ENCODE peak calls at places on chromosomes 13 and 19, in eight cellular contexts. One of them, this sample, is unnamed.

GRCh38 chr19:29696045-29696682 is 18.9 kb downstream of the C19orf12 start:
- DNase-seq in PC-3: no peak
- DNase-seq in head of caudate nucleus: no peak
- DNase-seq in pancreas: no peak
- DNase-seq in SW 1271: no peak
- DNase-seq in activated naive CD4-positive, alpha-beta T cell: no peak
- DNase-seq in AG09319: no peak
- DNase-seq in LoVo: no peak
- DNase-seq in this sample: no peak

GRCh38 chr13:62633448-62633847 is 1217.8 kb upstream of the PCDH20 start:
- DNase-seq in AG09319: no peak
- DNase-seq in PC-3: no peak
- DNase-seq in pancreas: no peak
- DNase-seq in activated naive CD4-positive, alpha-beta T cell: no peak
- DNase-seq in head of caudate nucleus: no peak
- DNase-seq in SW 1271: no peak
- DNase-seq in LoVo: no peak
- DNase-seq in this sample: no peak

GRCh38 chr19:34687348-34687747 is 9.9 kb downstream of the ZNF302 start:
- DNase-seq in activated naive CD4-positive, alpha-beta T cell: no peak
- DNase-seq in head of caudate nucleus: no peak
- DNase-seq in LoVo: no peak
- DNase-seq in pancreas: no peak
- DNase-seq in PC-3: no peak
- DNase-seq in SW 1271: no peak
- DNase-seq in AG09319: no peak
- DNase-seq in this sample: no peak

GRCh38 chr19:46513461-46514236 is 18.0 kb upstream of the PNMA8B start:
- DNase-seq in head of caudate nucleus: peak
- DNase-seq in AG09319: peak
- DNase-seq in activated naive CD4-positive, alpha-beta T cell: peak
- DNase-seq in PC-3: peak
- DNase-seq in pancreas: peak
- DNase-seq in SW 1271: no peak
- DNase-seq in LoVo: peak
- DNase-seq in this sample: peak

GRCh38 chr19:46962030-46962570 is 57.5 kb upstream of the NPAS1 start:
- DNase-seq in AG09319: no peak
- DNase-seq in LoVo: no peak
- DNase-seq in PC-3: no peak
- DNase-seq in activated naive CD4-positive, alpha-beta T cell: no peak
- DNase-seq in SW 1271: no peak
- DNase-seq in pancreas: no peak
- DNase-seq in head of caudate nucleus: no peak
- DNase-seq in this sample: no peak

GRCh38 chr19:54893406-54893805 is 12.5 kb upstream of the NCR1 start:
- DNase-seq in head of caudate nucleus: no peak
- DNase-seq in SW 1271: no peak
- DNase-seq in activated naive CD4-positive, alpha-beta T cell: no peak
- DNase-seq in AG09319: no peak
- DNase-seq in pancreas: no peak
- DNase-seq in PC-3: no peak
- DNase-seq in LoVo: peak
- DNase-seq in this sample: peak

GRCh38 chr13:61664821-61665705 is 249.4 kb upstream of the PCDH20 start:
- DNase-seq in LoVo: peak
- DNase-seq in activated naive CD4-positive, alpha-beta T cell: no peak
- DNase-seq in pancreas: no peak
- DNase-seq in head of caudate nucleus: no peak
- DNase-seq in PC-3: peak
- DNase-seq in AG09319: no peak
- DNase-seq in SW 1271: no peak
- DNase-seq in this sample: peak

GRCh38 chr13:80454245-80454644 is 113.3 kb upstream of the SPRY2 start:
- DNase-seq in LoVo: no peak
- DNase-seq in AG09319: no peak
- DNase-seq in head of caudate nucleus: no peak
- DNase-seq in pancreas: no peak
- DNase-seq in SW 1271: no peak
- DNase-seq in activated naive CD4-positive, alpha-beta T cell: no peak
- DNase-seq in PC-3: no peak
- DNase-seq in this sample: no peak

GRCh38 chr13:21176982-21177284 is 475 bp downstream of the MRPL57 start:
- DNase-seq in activated naive CD4-positive, alpha-beta T cell: no peak
- DNase-seq in AG09319: no peak
- DNase-seq in pancreas: no peak
- DNase-seq in PC-3: no peak
- DNase-seq in SW 1271: no peak
- DNase-seq in LoVo: no peak
- DNase-seq in head of caudate nucleus: no peak
- DNase-seq in this sample: no peak

GRCh38 chr19:19146000-19146608 is 7.8 kb upstream of the TMEM161A start:
- DNase-seq in SW 1271: peak
- DNase-seq in AG09319: peak
- DNase-seq in pancreas: peak
- DNase-seq in LoVo: peak
- DNase-seq in activated naive CD4-positive, alpha-beta T cell: peak
- DNase-seq in head of caudate nucleus: peak
- DNase-seq in PC-3: peak
- DNase-seq in this sample: peak

GRCh38 chr19:17752865-17753639 is 1.8 kb downstream of the FCHO1 start:
- DNase-seq in pancreas: no peak
- DNase-seq in AG09319: no peak
- DNase-seq in SW 1271: no peak
- DNase-seq in LoVo: no peak
- DNase-seq in head of caudate nucleus: no peak
- DNase-seq in PC-3: no peak
- DNase-seq in activated naive CD4-positive, alpha-beta T cell: no peak
- DNase-seq in this sample: no peak

GRCh38 chr13:83831796-83832195 is 50.5 kb downstream of the SLITRK1 start:
- DNase-seq in PC-3: peak
- DNase-seq in pancreas: no peak
- DNase-seq in LoVo: no peak
- DNase-seq in head of caudate nucleus: no peak
- DNase-seq in activated naive CD4-positive, alpha-beta T cell: no peak
- DNase-seq in AG09319: no peak
- DNase-seq in SW 1271: no peak
- DNase-seq in this sample: no peak

GRCh38 chr13:110356362-110356761 is 49.3 kb downstream of the COL4A2 start:
- DNase-seq in activated naive CD4-positive, alpha-beta T cell: no peak
- DNase-seq in pancreas: no peak
- DNase-seq in PC-3: no peak
- DNase-seq in head of caudate nucleus: no peak
- DNase-seq in AG09319: no peak
- DNase-seq in SW 1271: no peak
- DNase-seq in LoVo: no peak
- DNase-seq in this sample: no peak

GRCh38 chr13:51803018-51803417 is 945 bp downstream of the DHRS12 start:
- DNase-seq in LoVo: no peak
- DNase-seq in SW 1271: no peak
- DNase-seq in head of caudate nucleus: no peak
- DNase-seq in PC-3: no peak
- DNase-seq in AG09319: no peak
- DNase-seq in activated naive CD4-positive, alpha-beta T cell: no peak
- DNase-seq in pancreas: no peak
- DNase-seq in this sample: no peak

GRCh38 chr13:33263484-33263883 is 22.1 kb downstream of the STARD13 start:
- DNase-seq in LoVo: no peak
- DNase-seq in pancreas: no peak
- DNase-seq in head of caudate nucleus: no peak
- DNase-seq in AG09319: no peak
- DNase-seq in PC-3: no peak
- DNase-seq in activated naive CD4-positive, alpha-beta T cell: no peak
- DNase-seq in SW 1271: no peak
- DNase-seq in this sample: no peak

GRCh38 chr19:51122112-51122981 is 2.4 kb upstream of the SIGLEC9 start:
- DNase-seq in PC-3: no peak
- DNase-seq in head of caudate nucleus: no peak
- DNase-seq in LoVo: no peak
- DNase-seq in activated naive CD4-positive, alpha-beta T cell: no peak
- DNase-seq in AG09319: no peak
- DNase-seq in SW 1271: no peak
- DNase-seq in pancreas: no peak
- DNase-seq in this sample: no peak

GRCh38 chr19:35207391-35207871 is 21.1 kb downstream of the FAM187B start:
- DNase-seq in LoVo: no peak
- DNase-seq in AG09319: no peak
- DNase-seq in PC-3: peak
- DNase-seq in activated naive CD4-positive, alpha-beta T cell: no peak
- DNase-seq in SW 1271: no peak
- DNase-seq in pancreas: no peak
- DNase-seq in head of caudate nucleus: no peak
- DNase-seq in this sample: peak